ENCODE peak calls at places on chromosomes 7 and 10, in six cellular contexts. One of them, this sample, is unnamed. For H3K4me1, the result is how much of the 10 kb centered on the place peaks cover.

GRCh38 chr10:14032406-14032998 is 298.2 kb downstream of the FRMD4A start:
- DNase-seq in transverse colon: no peak
- DNase-seq in suprapubic skin: no peak
- DNase-seq in Panc1: no peak
- DNase-seq in psoas muscle: no peak
- DNase-seq in mucosa of descending colon: peak
- DNase-seq in this sample: no peak

GRCh38 chr10:24716295-24716694 is 7.4 kb downstream of the ARHGAP21 start:
- DNase-seq in transverse colon: peak
- DNase-seq in suprapubic skin: no peak
- DNase-seq in Panc1: no peak
- DNase-seq in psoas muscle: no peak
- DNase-seq in mucosa of descending colon: peak
- DNase-seq in this sample: peak

GRCh38 chr7:8638076-8638475 is 204.7 kb downstream of the NXPH1 start:
- DNase-seq in transverse colon: peak
- DNase-seq in suprapubic skin: no peak
- DNase-seq in Panc1: no peak
- DNase-seq in psoas muscle: no peak
- DNase-seq in mucosa of descending colon: no peak
- DNase-seq in this sample: no peak

GRCh38 chr7:98334077-98334476 is 52.6 kb downstream of the BRI3 start:
- DNase-seq in transverse colon: no peak
- DNase-seq in suprapubic skin: no peak
- DNase-seq in Panc1: no peak
- DNase-seq in psoas muscle: no peak
- DNase-seq in mucosa of descending colon: no peak
- DNase-seq in this sample: no peak

GRCh38 chr10:91082447-91082846 is 138.0 kb upstream of the PCGF5 start:
- DNase-seq in transverse colon: no peak
- DNase-seq in suprapubic skin: no peak
- DNase-seq in Panc1: no peak
- DNase-seq in psoas muscle: no peak
- DNase-seq in mucosa of descending colon: no peak
- DNase-seq in this sample: no peak

GRCh38 chr10:86815035-86815617 is 58.7 kb downstream of the BMPR1A start:
- DNase-seq in transverse colon: no peak
- DNase-seq in suprapubic skin: no peak
- DNase-seq in Panc1: no peak
- DNase-seq in psoas muscle: no peak
- DNase-seq in mucosa of descending colon: no peak
- DNase-seq in this sample: no peak

GRCh38 chr7:118974836-118975235 is 750.3 kb downstream of the ANKRD7 start:
- DNase-seq in transverse colon: no peak
- DNase-seq in suprapubic skin: no peak
- DNase-seq in Panc1: no peak
- DNase-seq in psoas muscle: no peak
- DNase-seq in mucosa of descending colon: no peak
- DNase-seq in this sample: no peak

GRCh38 chr7:51238981-51239495 is 77.6 kb downstream of the COBL start:
- DNase-seq in transverse colon: no peak
- DNase-seq in suprapubic skin: no peak
- DNase-seq in Panc1: no peak
- DNase-seq in psoas muscle: no peak
- DNase-seq in mucosa of descending colon: no peak
- DNase-seq in this sample: no peak

GRCh38 chr10:43905502-43906236 is 257.0 kb upstream of the ZNF32 start:
- DNase-seq in transverse colon: no peak
- DNase-seq in suprapubic skin: no peak
- DNase-seq in Panc1: no peak
- DNase-seq in psoas muscle: peak
- DNase-seq in mucosa of descending colon: no peak
- DNase-seq in this sample: no peak

GRCh38 chr7:152051968-152052367 is 26.5 kb downstream of the GALNT11 start:
- DNase-seq in transverse colon: no peak
- DNase-seq in suprapubic skin: no peak
- DNase-seq in Panc1: no peak
- DNase-seq in psoas muscle: no peak
- DNase-seq in mucosa of descending colon: no peak
- DNase-seq in this sample: no peak

GRCh38 chr7:128383781-128384180 is 22.3 kb upstream of the PRRT4 start:
- DNase-seq in transverse colon: no peak
- DNase-seq in suprapubic skin: no peak
- DNase-seq in Panc1: no peak
- DNase-seq in psoas muscle: no peak
- DNase-seq in mucosa of descending colon: no peak
- DNase-seq in this sample: no peak

GRCh38 chr10:75392271-75392670 is 9.3 kb downstream of the ZNF503 start:
- DNase-seq in transverse colon: no peak
- DNase-seq in suprapubic skin: no peak
- DNase-seq in Panc1: no peak
- DNase-seq in psoas muscle: no peak
- DNase-seq in mucosa of descending colon: no peak
- DNase-seq in this sample: no peak

GRCh38 chr7:157484411-157485081 is 147.7 kb downstream of the DNAJB6 start:
- DNase-seq in transverse colon: no peak
- DNase-seq in suprapubic skin: no peak
- DNase-seq in Panc1: no peak
- DNase-seq in psoas muscle: no peak
- DNase-seq in mucosa of descending colon: no peak
- DNase-seq in this sample: no peak

GRCh38 chr10:110992011-110992800 is 72.8 kb downstream of the SHOC2 start:
- DNase-seq in transverse colon: no peak
- DNase-seq in suprapubic skin: no peak
- DNase-seq in Panc1: no peak
- DNase-seq in psoas muscle: no peak
- DNase-seq in mucosa of descending colon: no peak
- DNase-seq in this sample: no peak

GRCh38 chr7:108818742-108819141 is 249.1 kb downstream of the DNAJB9 start:
- DNase-seq in transverse colon: no peak
- DNase-seq in suprapubic skin: no peak
- DNase-seq in Panc1: no peak
- DNase-seq in psoas muscle: no peak
- DNase-seq in mucosa of descending colon: no peak
- DNase-seq in this sample: no peak

GRCh38 chr7:2632717-2633537 is 1.1 kb downstream of the TTYH3 start:
- DNase-seq in transverse colon: peak
- DNase-seq in suprapubic skin: peak
- DNase-seq in Panc1: no peak
- DNase-seq in psoas muscle: peak
- DNase-seq in mucosa of descending colon: peak
- DNase-seq in this sample: peak

GRCh38 chr7:76505168-76506080 is 4.9 kb upstream of the UPK3B start:
- DNase-seq in transverse colon: no peak
- DNase-seq in suprapubic skin: peak
- DNase-seq in Panc1: no peak
- DNase-seq in psoas muscle: no peak
- DNase-seq in mucosa of descending colon: peak
- DNase-seq in this sample: no peak

DNA sequence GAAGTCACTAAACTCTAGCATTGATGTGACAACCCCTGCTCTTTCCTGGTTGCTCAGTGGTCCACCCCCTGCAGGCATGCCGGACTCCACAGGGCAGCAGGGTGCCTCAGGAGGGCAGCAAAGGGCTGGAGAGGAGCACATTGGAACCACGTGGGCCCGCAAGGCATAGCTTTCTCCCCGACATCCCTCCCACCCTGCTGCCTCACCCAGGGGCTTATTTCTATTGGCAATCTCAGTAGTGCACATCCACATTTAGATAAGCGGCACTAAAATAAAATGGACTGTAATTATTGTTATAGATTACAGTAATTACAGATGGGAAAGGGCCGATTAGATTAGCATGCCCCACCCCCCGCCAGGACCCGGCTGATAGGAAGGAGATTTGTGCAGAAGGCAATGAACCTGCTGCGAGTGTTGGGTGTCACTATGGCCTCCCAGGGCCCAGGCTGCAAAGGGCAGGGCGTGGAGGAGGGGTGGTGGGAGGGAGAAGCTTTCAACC is 580.1 kb downstream of the GRID1 start:
- DNase-seq in transverse colon: no peak
- DNase-seq in suprapubic skin: no peak
- DNase-seq in Panc1: no peak
- DNase-seq in psoas muscle: no peak
- DNase-seq in mucosa of descending colon: no peak
- DNase-seq in this sample: no peak
- TF ChIP-seq CTCF in transverse colon: no peak
- TF ChIP-seq CTCF in suprapubic skin: no peak
- TF ChIP-seq CTCF in Panc1: peak
- TF ChIP-seq CTCF in psoas muscle: peak
- TF ChIP-seq CTCF in mucosa of descending colon: no peak
- TF ChIP-seq CTCF in this sample: no peak

DNA sequence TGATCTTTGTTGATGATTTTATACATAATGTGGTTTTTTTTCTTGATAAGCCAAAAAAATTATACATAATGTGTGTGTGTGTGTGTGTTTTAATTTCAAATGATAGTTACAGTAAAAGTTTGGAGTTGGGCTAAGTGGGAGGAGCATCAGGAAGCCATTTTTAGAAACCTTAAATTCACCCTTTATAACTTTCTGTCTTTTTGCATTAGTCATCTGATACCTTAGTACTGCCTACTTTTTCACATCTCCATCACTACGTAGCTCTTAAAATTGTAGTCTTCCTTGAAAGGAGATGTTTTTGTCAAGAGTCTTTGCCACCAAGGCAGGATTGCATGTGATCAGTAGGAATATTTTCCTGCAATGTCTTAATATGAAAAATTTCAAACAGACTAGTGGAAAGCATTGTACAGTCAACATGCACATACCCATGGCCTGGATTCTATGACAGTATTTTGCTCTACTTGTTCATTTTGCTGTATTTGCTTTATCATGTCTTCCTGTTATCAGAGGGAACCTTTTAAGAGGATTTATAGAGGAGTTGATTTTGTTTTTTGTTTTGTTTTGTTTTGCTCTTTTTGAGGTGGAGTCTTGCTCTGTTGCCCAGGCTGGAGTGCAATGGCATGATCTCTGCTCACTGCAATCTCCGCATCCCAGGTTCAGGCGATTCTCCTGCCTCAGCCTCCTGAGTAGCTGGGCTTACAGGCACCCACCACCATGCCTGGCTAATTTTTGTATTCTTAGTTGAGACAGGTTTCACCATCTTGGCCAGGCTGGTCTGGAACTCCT is 67.3 kb downstream of the DAGLB start:
- DNase-seq in transverse colon: no peak
- DNase-seq in suprapubic skin: no peak
- DNase-seq in Panc1: no peak
- DNase-seq in psoas muscle: no peak
- DNase-seq in mucosa of descending colon: no peak
- DNase-seq in this sample: no peak
- H3K4me1 ChIP-seq in transverse colon: half or more
- H3K4me1 ChIP-seq in suprapubic skin: half or more
- H3K4me1 ChIP-seq in Panc1: half or more
- H3K4me1 ChIP-seq in psoas muscle: half or more
- H3K4me1 ChIP-seq in mucosa of descending colon: half or more
- H3K4me1 ChIP-seq in this sample: under half

GRCh38 chr7:30312186-30312585 is 27.8 kb downstream of the ZNRF2 start:
- DNase-seq in transverse colon: no peak
- DNase-seq in suprapubic skin: no peak
- DNase-seq in Panc1: no peak
- DNase-seq in psoas muscle: no peak
- DNase-seq in mucosa of descending colon: no peak
- DNase-seq in this sample: no peak

GRCh38 chr7:30308392-30308791 is 24.0 kb downstream of the ZNRF2 start:
- DNase-seq in transverse colon: no peak
- DNase-seq in suprapubic skin: no peak
- DNase-seq in Panc1: no peak
- DNase-seq in psoas muscle: no peak
- DNase-seq in mucosa of descending colon: no peak
- DNase-seq in this sample: no peak

GRCh38 chr7:30309302-30309701 is 24.9 kb downstream of the ZNRF2 start:
- DNase-seq in transverse colon: no peak
- DNase-seq in suprapubic skin: no peak
- DNase-seq in Panc1: no peak
- DNase-seq in psoas muscle: no peak
- DNase-seq in mucosa of descending colon: no peak
- DNase-seq in this sample: no peak

GRCh38 chr7:30309842-30310435 is 25.5 kb downstream of the ZNRF2 start:
- DNase-seq in transverse colon: no peak
- DNase-seq in suprapubic skin: no peak
- DNase-seq in Panc1: no peak
- DNase-seq in psoas muscle: no peak
- DNase-seq in mucosa of descending colon: no peak
- DNase-seq in this sample: no peak

GRCh38 chr7:30310674-30311362 is 26.4 kb downstream of the ZNRF2 start:
- DNase-seq in transverse colon: no peak
- DNase-seq in suprapubic skin: no peak
- DNase-seq in Panc1: no peak
- DNase-seq in psoas muscle: no peak
- DNase-seq in mucosa of descending colon: no peak
- DNase-seq in this sample: no peak
- TF ChIP-seq CTCF in transverse colon: no peak
- TF ChIP-seq CTCF in suprapubic skin: no peak
- TF ChIP-seq CTCF in Panc1: no peak
- TF ChIP-seq CTCF in psoas muscle: no peak
- TF ChIP-seq CTCF in mucosa of descending colon: no peak
- TF ChIP-seq CTCF in this sample: no peak

GRCh38 chr7:127382301-127383085 is 10.0 kb downstream of the ZNF800 start:
- DNase-seq in transverse colon: no peak
- DNase-seq in suprapubic skin: no peak
- DNase-seq in Panc1: no peak
- DNase-seq in psoas muscle: no peak
- DNase-seq in mucosa of descending colon: no peak
- DNase-seq in this sample: no peak

GRCh38 chr7:127379642-127380041 is 12.9 kb downstream of the ZNF800 start:
- DNase-seq in transverse colon: no peak
- DNase-seq in suprapubic skin: no peak
- DNase-seq in Panc1: no peak
- DNase-seq in psoas muscle: no peak
- DNase-seq in mucosa of descending colon: no peak
- DNase-seq in this sample: no peak

GRCh38 chr7:127387974-127388373 is 4.5 kb downstream of the ZNF800 start:
- DNase-seq in transverse colon: no peak
- DNase-seq in suprapubic skin: no peak
- DNase-seq in Panc1: no peak
- DNase-seq in psoas muscle: no peak
- DNase-seq in mucosa of descending colon: no peak
- DNase-seq in this sample: no peak

GRCh38 chr7:127380479-127380878 is 12.0 kb downstream of the ZNF800 start:
- DNase-seq in transverse colon: no peak
- DNase-seq in suprapubic skin: no peak
- DNase-seq in Panc1: no peak
- DNase-seq in psoas muscle: no peak
- DNase-seq in mucosa of descending colon: no peak
- DNase-seq in this sample: no peak

DNA sequence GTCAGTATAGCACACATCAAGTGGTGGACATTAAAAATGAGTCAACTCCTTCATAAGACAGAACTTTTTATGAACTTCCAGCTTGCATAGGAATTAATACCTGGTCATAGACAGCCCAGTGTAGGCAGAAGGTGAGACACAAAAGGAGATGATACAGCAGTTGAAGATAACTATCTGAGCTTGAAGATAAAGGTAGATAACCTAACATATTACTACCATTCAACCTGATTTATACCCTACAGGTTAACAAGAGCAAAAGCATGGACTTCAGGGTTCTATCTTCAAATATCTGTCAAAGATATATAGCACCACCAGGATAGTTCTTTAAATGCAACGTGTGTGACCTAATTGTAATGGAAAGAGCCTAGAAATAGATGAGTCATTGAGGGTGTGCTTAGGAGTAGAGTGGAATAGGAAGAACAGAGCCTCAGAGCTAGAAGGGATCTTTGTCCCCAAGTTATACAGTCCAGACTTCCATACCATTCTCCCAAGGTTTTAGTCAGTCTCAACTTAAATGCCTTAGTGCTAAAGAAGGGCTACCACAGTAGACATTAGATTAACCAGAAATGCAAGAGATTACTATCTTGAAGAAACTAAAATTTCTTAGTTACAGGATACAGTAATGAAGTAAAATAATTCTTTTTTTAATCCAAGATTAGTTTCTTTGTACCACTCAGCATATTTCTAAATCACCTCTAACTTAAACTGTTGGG is 9.2 kb downstream of the ZNF800 start:
- DNase-seq in transverse colon: no peak
- DNase-seq in suprapubic skin: no peak
- DNase-seq in Panc1: peak
- DNase-seq in psoas muscle: no peak
- DNase-seq in mucosa of descending colon: no peak
- DNase-seq in this sample: no peak
- H3K4me1 ChIP-seq in transverse colon: under half
- H3K4me1 ChIP-seq in suprapubic skin: under half
- H3K4me1 ChIP-seq in Panc1: under half
- H3K4me1 ChIP-seq in psoas muscle: under half
- H3K4me1 ChIP-seq in mucosa of descending colon: under half
- H3K4me1 ChIP-seq in this sample: under half